ENCODE peak calls at places on chromosomes 5 and 9, in six cellular contexts. V is H9, Z is neuronal stem cell, D is H1, M is IMR-90, Y is mesendoderm. J is an unnamed sample.

GRCh38 chr9:72937545-72937944 is 15.3 kb downstream of the ALDH1A1 start:
- DNase-seq in D (no peak), Z (no peak), V (no peak), Y (no peak), M (no peak), J (no peak)

GRCh38 chr9:90894956-90895687 is 93.5 kb downstream of the SYK start:
- DNase-seq in Y (peak; percentile 33), V (peak; percentile 59), D (no peak), M (no peak), Z (no peak), J (peak; percentile 23)

GRCh38 chr9:111023090-111023489 is 15.2 kb downstream of the LPAR1 start:
- DNase-seq in Z (no peak), D (no peak), M (no peak), Y (no peak), V (no peak), J (no peak)

GRCh38 chr5:63963926-63964325 is 1.7 kb upstream of the HTR1A start:
- DNase-seq in Y (no peak), M (no peak), V (no peak), Z (no peak), D (no peak), J (no peak)

GRCh38 chr9:118183571-118183970 is 479.4 kb downstream of the TLR4 start:
- DNase-seq in D (no peak), V (no peak), Z (no peak), M (no peak), Y (peak; percentile 20), J (no peak)

GRCh38 chr9:133408042-133408441 is 9.8 kb downstream of the REXO4 start:
- DNase-seq in Y (no peak), D (no peak), Z (no peak), V (no peak), M (no peak), J (no peak)

GRCh38 chr9:99563364-99563763 is 258.3 kb upstream of the NR4A3 start:
- DNase-seq in D (no peak), Z (no peak), M (no peak), Y (peak; percentile 44), V (no peak), J (no peak)

GRCh38 chr9:36656842-36657241 is 84.1 kb downstream of the MELK start:
- DNase-seq in M (no peak), V (no peak), D (no peak), Z (no peak), Y (no peak), J (no peak)

GRCh38 chr9:114898741-114899140 is 31.6 kb downstream of the TNFSF8 start:
- DNase-seq in Y (peak; percentile 27), M (no peak), V (no peak), D (no peak), Z (no peak), J (peak; percentile 24)

GRCh38 chr9:99023831-99024230 is 80.1 kb downstream of the COL15A1 start:
- DNase-seq in D (no peak), Z (no peak), V (no peak), M (peak; percentile 58), Y (no peak), J (peak; percentile 67)

GRCh38 chr9:5835808-5836207 is 2.9 kb upstream of the ERMP1 start:
- DNase-seq in Z (no peak), M (no peak), Y (no peak), V (no peak), D (no peak), J (no peak)

GRCh38 chr9:37026936-37027581 is 7.0 kb downstream of the PAX5 start:
- DNase-seq in Z (no peak), M (no peak), Y (peak; percentile 30), D (no peak), V (peak; percentile 51), J (no peak)

GRCh38 chr9:135588371-135588770 is 26.8 kb downstream of the PAEP start:
- DNase-seq in Z (no peak), M (no peak), Y (no peak), D (no peak), V (no peak), J (no peak)

GRCh38 chr5:108521841-108522506 is 140.1 kb upstream of the FBXL17 start:
- DNase-seq in D (no peak), V (no peak), Z (peak; percentile 58), M (peak; percentile 72), Y (peak; percentile 87), J (peak; percentile 80)

GRCh38 chr9:95721132-95721531 is 154.4 kb upstream of the ERCC6L2 start:
- DNase-seq in V (no peak), M (no peak), D (no peak), Y (no peak), Z (no peak), J (no peak)

GRCh38 chr5:139426222-139426885 is 13.0 kb downstream of the DNAJC18 start:
- DNase-seq in D (no peak), Z (no peak), Y (no peak), V (no peak), M (peak; percentile 49), J (peak; percentile 55)

GRCh38 chr9:5909999-5910398 is 19.3 kb downstream of the MLANA start:
- DNase-seq in D (no peak), V (no peak), Z (no peak), Y (no peak), M (peak; percentile 50), J (no peak)

GRCh38 chr5:131532016-131532640 is 102.9 kb downstream of the RAPGEF6 start:
- DNase-seq in Y (no peak), D (no peak), M (no peak), V (no peak), Z (no peak), J (no peak)

GRCh38 chr9:93903886-93904648 is 51.1 kb downstream of the BARX1 start:
- DNase-seq in D (no peak), M (no peak), Z (no peak), V (no peak), Y (no peak), J (no peak)

GRCh38 chr5:179879690-179880010 is 21.0 kb upstream of the MRNIP start:
- DNase-seq in Z (no peak), Y (no peak), V (no peak), D (no peak), M (no peak), J (no peak)

GRCh38 chr9:134442486-134443168 is 116.4 kb downstream of the RXRA start:
- DNase-seq in Z (no peak), Y (peak; percentile 37), M (no peak), V (no peak), D (no peak), J (no peak)

GRCh38 chr5:173078878-173079277 is 22.7 kb downstream of the CREBRF start:
- DNase-seq in M (no peak), Y (no peak), Z (no peak), D (no peak), V (no peak), J (no peak)

GRCh38 chr9:115225459-115226116 is 107.6 kb upstream of the TNC start:
- DNase-seq in M (no peak), Z (no peak), V (no peak), Y (no peak), D (no peak), J (no peak)

DNA sequence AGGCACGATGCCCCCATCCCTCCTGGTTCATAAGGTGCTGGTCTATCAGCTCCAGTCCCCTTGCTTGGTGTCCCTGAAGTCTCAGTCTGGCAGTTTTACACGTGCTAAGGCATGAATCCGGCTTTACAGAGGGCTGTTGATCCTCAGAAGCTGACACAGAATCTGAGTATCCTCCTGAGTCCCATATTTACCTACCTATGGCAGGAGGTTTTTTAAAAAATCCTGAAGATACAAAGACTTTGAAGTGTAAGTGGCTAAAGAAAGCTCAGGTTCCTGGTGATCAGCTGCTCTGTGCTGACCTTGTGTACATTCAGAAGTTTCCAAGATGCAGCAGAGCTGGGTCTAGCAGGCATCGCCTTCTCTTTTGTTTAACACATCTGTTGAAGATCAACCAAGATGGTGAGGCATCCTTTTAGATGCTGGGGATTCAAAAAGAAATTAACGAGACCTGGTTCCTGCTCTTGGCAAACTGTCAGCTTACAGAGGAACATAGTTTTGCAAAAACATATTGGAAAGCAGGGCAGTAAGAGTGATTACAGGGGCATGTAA is 6.0 kb upstream of the ANKRD33B start:
- DNase-seq in Y (no peak), M (no peak), D (no peak), Z (no peak), V (no peak), J (no peak)
- H2BK120ac ChIP-seq in Y (no peak overlapping the region), M (peak overlapping the region; percentile 81), D (no peak overlapping the region), Z (no peak overlapping the region), V (no peak overlapping the region), J (no peak overlapping the region)

GRCh38 chr5:151150484-151151262 is 6.9 kb downstream of the ANXA6 start:
- DNase-seq in V (no peak), M (peak; percentile 47), Y (no peak), Z (no peak), D (no peak), J (peak; percentile 85)
- H3K4me2 ChIP-seq in V (no peak overlapping the region), M (peak overlapping the region; percentile 25), Y (no peak overlapping the region), Z (peak overlapping the region; percentile 30), D (no peak overlapping the region), J (peak overlapping the region; percentile 54)

DNA sequence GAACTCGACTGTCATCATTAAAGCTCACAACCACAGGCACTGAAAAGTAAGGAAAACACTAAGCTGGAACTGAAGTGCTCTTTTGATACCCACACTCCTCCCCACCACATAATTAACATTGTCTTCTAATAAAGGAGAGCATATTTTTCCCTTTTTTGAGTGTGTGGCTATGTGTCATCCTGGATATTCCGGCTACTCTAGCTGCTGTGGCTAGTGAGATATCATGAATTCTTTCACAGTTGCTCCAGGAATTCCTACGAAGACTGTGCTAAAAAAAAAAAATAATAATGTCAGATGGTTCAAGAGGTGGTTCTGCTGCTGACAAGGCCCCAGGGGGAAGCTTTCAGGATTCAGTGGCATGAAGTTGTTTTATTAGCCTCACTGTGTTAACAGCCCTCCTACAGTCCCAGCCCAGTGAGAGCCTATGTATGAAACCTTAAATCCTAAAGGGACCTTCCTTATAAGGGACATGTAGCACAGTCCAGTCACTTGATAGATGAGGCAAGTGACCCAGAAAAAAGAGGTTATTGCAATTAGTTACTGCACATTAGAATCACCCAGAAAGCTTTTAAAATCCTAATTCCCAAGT is 46.6 kb downstream of the TMEM252 start:
- DNase-seq in Z (no peak), D (no peak), Y (no peak), M (peak; percentile 39), V (no peak), J (peak; percentile 9)
- H2BK120ac ChIP-seq in Z (no peak overlapping the region), D (no peak overlapping the region), Y (no peak overlapping the region), M (no peak overlapping the region), V (no peak overlapping the region), J (no peak overlapping the region)

GRCh38 chr5:88826959-88827585 is 55.9 kb downstream of the MEF2C start:
- DNase-seq in V (peak; percentile 32), D (no peak), Y (peak; percentile 51), Z (no peak), M (peak; percentile 90), J (peak; percentile 44)
- H3K4me2 ChIP-seq in V (no peak overlapping the region), D (no peak overlapping the region), Y (no peak overlapping the region), Z (no peak overlapping the region), M (peak overlapping the region; percentile 96), J (peak overlapping the region; percentile 23)

DNA sequence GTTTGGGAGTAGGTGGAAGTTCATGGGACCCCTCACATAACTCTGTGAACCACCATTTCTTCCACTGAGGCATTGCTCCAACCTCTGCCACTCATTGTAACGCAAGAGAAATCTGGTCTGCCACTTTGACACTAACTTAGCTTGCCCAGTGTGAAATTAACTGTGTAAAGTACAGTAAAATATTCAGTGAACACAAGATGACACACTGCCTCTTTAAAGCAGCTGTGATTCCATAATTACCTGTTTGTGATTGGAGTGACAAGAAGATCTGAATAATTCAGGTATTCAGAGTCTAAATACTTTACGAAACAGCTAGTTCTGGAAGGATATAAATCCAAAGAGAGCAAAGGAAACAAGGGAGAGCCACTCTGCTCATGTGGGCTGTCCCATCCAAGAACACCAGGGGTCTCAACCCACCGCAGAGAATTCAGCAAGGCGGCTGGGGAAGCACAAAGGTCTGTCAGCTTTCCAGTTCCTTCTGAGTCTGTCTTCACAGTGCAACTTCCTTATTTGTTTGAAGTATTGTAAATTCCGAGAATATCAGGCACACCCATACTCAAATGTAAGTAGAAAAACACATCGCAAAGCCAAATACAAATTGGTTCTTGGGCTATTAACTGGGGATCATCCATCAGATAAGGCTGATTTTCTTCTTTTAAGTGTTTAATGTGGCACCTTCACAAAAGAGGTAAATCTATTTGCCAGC is 86.9 kb downstream of the GNAQ start:
- DNase-seq in Z (peak; percentile 21), Y (peak; percentile 70), V (no peak), M (no peak), D (no peak), J (no peak)
- H2BK120ac ChIP-seq in Z (no peak overlapping the region), Y (no peak overlapping the region), V (no peak overlapping the region), M (no peak overlapping the region), D (no peak overlapping the region), J (no peak overlapping the region)